ENCODE peak calls at places on chromosome 16, in seven cellular contexts. W is Calu3; Y is RWPE1; G is activated CD4-positive, alpha-beta T cell treated with anti-CD3 and anti-CD28 coated beads for 24 hours; Z is stimulated activated CD8-positive, alpha-beta memory T cell treated with anti-CD3 and anti-CD28 coated beads, Interleukin-2, amount 100 ng/mL, for 1 hour; L is stomach; F is lower leg skin. I is an unnamed sample.

GRCh38 chr16:68250951-68251350 is 5.8 kb downstream of the PLA2G15 start:
- DNase-seq in W (no peak), Y (no peak), G (no peak), Z (no peak), L (no peak), F (no peak), I (no peak)

GRCh38 chr16:89687092-89687940 is 827 bp downstream of the CDK10 start:
- DNase-seq in W (peak; percentile 85), Y (peak; percentile 32), G (no peak), Z (no peak), L (peak; percentile 79), F (no peak), I (no peak)

GRCh38 chr16:55056585-55057520 is 126.2 kb downstream of the IRX5 start:
- DNase-seq in W (peak; percentile 42), Y (no peak), G (no peak), Z (no peak), L (no peak), F (peak; percentile 81), I (no peak)

GRCh38 chr16:12160249-12160648 is 183.7 kb downstream of the SNX29 start:
- DNase-seq in W (no peak), Y (no peak), G (no peak), Z (no peak), L (no peak), F (no peak), I (no peak)

GRCh38 chr16:84356591-84357116 is 11.7 kb upstream of the ATP2C2 start:
- DNase-seq in W (peak; percentile 42), Y (peak; percentile 62), G (no peak), Z (no peak), L (peak; percentile 32), F (no peak), I (no peak)

GRCh38 chr16:87460936-87461335 is 31.9 kb downstream of the ZCCHC14 start:
- DNase-seq in W (no peak), Y (no peak), G (no peak), Z (no peak), L (no peak), F (no peak), I (no peak)

GRCh38 chr16:85391769-85392583 is 221.1 kb upstream of the GSE1 start:
- DNase-seq in W (no peak), Y (no peak), G (no peak), Z (no peak), L (no peak), F (peak; percentile 81), I (no peak)

GRCh38 chr16:13936596-13937081 is 16.7 kb downstream of the ERCC4 start:
- DNase-seq in W (no peak), Y (peak; percentile 21), G (no peak), Z (no peak), L (no peak), F (no peak), I (no peak)

GRCh38 chr16:12201216-12201615 is 224.7 kb downstream of the SNX29 start:
- DNase-seq in W (no peak), Y (no peak), G (no peak), Z (no peak), L (no peak), F (no peak), I (no peak)

GRCh38 chr16:81831722-81832126 is 52.6 kb downstream of the PLCG2 start:
- DNase-seq in W (no peak), Y (no peak), G (peak; percentile 11), Z (peak; percentile 38), L (peak; percentile 62), F (no peak), I (peak; percentile 81)

GRCh38 chr16:29315916-29316517 is 90.5 kb downstream of the NPIPB11 start:
- DNase-seq in W (peak; percentile 22), Y (no peak), G (no peak), Z (no peak), L (no peak), F (peak; percentile 75), I (no peak)

GRCh38 chr16:12420661-12421209 is 383.0 kb downstream of the CPPED1 start:
- DNase-seq in W (no peak), Y (peak; percentile 36), G (no peak), Z (no peak), L (no peak), F (no peak), I (no peak)

GRCh38 chr16:59635674-59636073 is 901.6 kb upstream of the GOT2 start:
- DNase-seq in W (no peak), Y (no peak), G (no peak), Z (no peak), L (no peak), F (no peak), I (no peak)

I was measured in GM06990.